ENCODE peak calls at places on chromosomes 4 and X, in five cellular contexts. One of them, this sample, is unnamed.

GRCh38 chr4:40672528-40673522 is 43.2 kb upstream of the RBM47 start:
- DNase-seq in GM06990: peak
- DNase-seq in tibial artery: peak
- DNase-seq in right atrium auricular region: no peak
- DNase-seq in PC-3: peak
- DNase-seq in this sample: no peak

GRCh38 chrX:77658886-77659285 is 127.1 kb downstream of the ATRX start:
- DNase-seq in GM06990: no peak
- DNase-seq in PC-3: no peak
- DNase-seq in tibial artery: no peak
- DNase-seq in right atrium auricular region: no peak
- DNase-seq in this sample: no peak

GRCh38 chrX:152306331-152306730 is 144.8 kb downstream of the GABRA3 start:
- DNase-seq in GM06990: no peak
- DNase-seq in PC-3: no peak
- DNase-seq in tibial artery: no peak
- DNase-seq in right atrium auricular region: no peak
- DNase-seq in this sample: no peak

GRCh38 chr4:25862411-25863346 is at the start of gene SEL1L3:
- DNase-seq in tibial artery: no peak
- DNase-seq in GM06990: peak
- DNase-seq in PC-3: peak
- DNase-seq in right atrium auricular region: no peak
- DNase-seq in this sample: no peak

GRCh38 chr4:159292137-159292896 is 189.4 kb downstream of the RAPGEF2 start:
- DNase-seq in GM06990: no peak
- DNase-seq in PC-3: peak
- DNase-seq in right atrium auricular region: no peak
- DNase-seq in tibial artery: no peak
- DNase-seq in this sample: no peak

GRCh38 chr4:8540991-8541390 is 39.2 kb upstream of the GPR78 start:
- DNase-seq in GM06990: no peak
- DNase-seq in right atrium auricular region: no peak
- DNase-seq in tibial artery: peak
- DNase-seq in PC-3: no peak
- DNase-seq in this sample: peak

GRCh38 chr4:150682126-150682525 is 100.2 kb downstream of the MAB21L2 start:
- DNase-seq in PC-3: no peak
- DNase-seq in GM06990: no peak
- DNase-seq in right atrium auricular region: no peak
- DNase-seq in tibial artery: no peak
- DNase-seq in this sample: no peak

GRCh38 chrX:105483011-105483410 is 262.5 kb upstream of the TEX13A start:
- DNase-seq in right atrium auricular region: no peak
- DNase-seq in tibial artery: no peak
- DNase-seq in PC-3: peak
- DNase-seq in GM06990: no peak
- DNase-seq in this sample: no peak

GRCh38 chr4:25402521-25402920 is 25.5 kb downstream of the ANAPC4 start:
- DNase-seq in GM06990: no peak
- DNase-seq in PC-3: no peak
- DNase-seq in tibial artery: no peak
- DNase-seq in right atrium auricular region: no peak
- DNase-seq in this sample: no peak

GRCh38 chr4:89434364-89434988 is 126.9 kb upstream of the GPRIN3 start:
- DNase-seq in tibial artery: no peak
- DNase-seq in PC-3: peak
- DNase-seq in GM06990: no peak
- DNase-seq in right atrium auricular region: no peak
- DNase-seq in this sample: no peak

GRCh38 chr4:187632260-187633010 is 363.1 kb upstream of the ZFP42 start:
- DNase-seq in PC-3: no peak
- DNase-seq in GM06990: no peak
- DNase-seq in tibial artery: no peak
- DNase-seq in right atrium auricular region: no peak
- DNase-seq in this sample: no peak

GRCh38 chr4:48832571-48832970 is 1.7 kb downstream of the OCIAD1 start:
- DNase-seq in PC-3: no peak
- DNase-seq in tibial artery: no peak
- DNase-seq in GM06990: no peak
- DNase-seq in right atrium auricular region: no peak
- DNase-seq in this sample: no peak
- H3K4me3 ChIP-seq in PC-3: peak
- H3K4me3 ChIP-seq in tibial artery: no peak
- H3K4me3 ChIP-seq in GM06990: peak
- H3K4me3 ChIP-seq in right atrium auricular region: no peak
- H3K4me3 ChIP-seq in this sample: no peak

GRCh38 chrX:9785252-9785943 is 831 bp upstream of the SHROOM2 start:
- DNase-seq in GM06990: no peak
- DNase-seq in right atrium auricular region: no peak
- DNase-seq in PC-3: peak
- DNase-seq in tibial artery: no peak
- DNase-seq in this sample: no peak
- H3K4me3 ChIP-seq in GM06990: no peak
- H3K4me3 ChIP-seq in right atrium auricular region: peak
- H3K4me3 ChIP-seq in PC-3: peak
- H3K4me3 ChIP-seq in tibial artery: peak
- H3K4me3 ChIP-seq in this sample: peak

DNA sequence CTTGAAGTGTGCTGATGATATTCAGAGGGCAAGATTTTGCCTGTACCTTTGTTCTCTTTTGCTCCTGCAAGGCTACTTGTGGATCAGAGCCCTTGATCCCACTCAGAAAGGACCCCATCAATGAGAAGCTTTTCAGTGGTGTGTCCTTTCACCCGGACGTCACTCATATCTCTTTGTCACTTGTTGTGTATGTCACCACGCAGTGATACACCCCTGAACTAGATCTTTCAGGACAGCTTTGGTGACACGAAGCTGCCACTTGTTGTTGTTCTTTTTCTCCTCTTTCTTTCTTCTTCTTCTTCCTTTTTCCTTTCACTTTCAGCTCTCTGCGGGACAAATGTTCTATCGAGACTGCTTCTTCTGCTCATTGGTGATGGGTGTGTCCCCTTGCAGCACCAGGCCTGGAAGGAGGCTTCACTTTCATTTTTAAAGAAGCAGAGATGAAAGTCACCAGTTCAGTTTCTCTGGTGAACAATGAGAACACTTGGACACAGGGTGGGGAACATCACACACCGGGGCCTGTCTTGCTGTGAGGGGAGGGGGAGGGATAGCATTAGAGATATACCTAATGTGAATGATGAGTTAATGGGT is 83.6 kb downstream of the NBDY start:
- DNase-seq in right atrium auricular region: no peak
- DNase-seq in GM06990: no peak
- DNase-seq in tibial artery: no peak
- DNase-seq in PC-3: no peak
- DNase-seq in this sample: no peak
- H3K4me3 ChIP-seq in right atrium auricular region: no peak
- H3K4me3 ChIP-seq in GM06990: peak
- H3K4me3 ChIP-seq in tibial artery: no peak
- H3K4me3 ChIP-seq in PC-3: no peak
- H3K4me3 ChIP-seq in this sample: no peak

DNA sequence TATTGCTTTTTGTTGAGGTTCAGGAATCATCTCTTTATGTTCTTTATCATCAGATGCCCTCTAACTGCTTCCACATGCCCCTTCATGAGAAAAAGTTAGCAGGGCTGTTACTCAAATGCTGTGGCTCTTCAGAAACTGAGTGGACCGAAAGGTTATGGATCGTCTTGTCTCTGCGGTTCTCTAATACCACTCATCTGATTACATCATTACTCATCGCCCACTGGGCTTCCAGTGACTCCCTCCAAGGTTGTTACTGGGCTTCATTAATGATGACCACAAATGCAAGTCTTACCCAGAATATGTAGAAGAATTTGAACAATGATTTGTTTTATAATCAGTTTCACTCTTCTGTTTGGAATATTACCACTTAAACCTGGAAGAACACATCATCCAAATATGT is 67.7 kb downstream of the RWDD4 start:
- DNase-seq in right atrium auricular region: no peak
- DNase-seq in GM06990: no peak
- DNase-seq in tibial artery: no peak
- DNase-seq in PC-3: peak
- DNase-seq in this sample: no peak
- H3K4me3 ChIP-seq in right atrium auricular region: no peak
- H3K4me3 ChIP-seq in GM06990: no peak
- H3K4me3 ChIP-seq in tibial artery: no peak
- H3K4me3 ChIP-seq in PC-3: no peak
- H3K4me3 ChIP-seq in this sample: no peak

DNA sequence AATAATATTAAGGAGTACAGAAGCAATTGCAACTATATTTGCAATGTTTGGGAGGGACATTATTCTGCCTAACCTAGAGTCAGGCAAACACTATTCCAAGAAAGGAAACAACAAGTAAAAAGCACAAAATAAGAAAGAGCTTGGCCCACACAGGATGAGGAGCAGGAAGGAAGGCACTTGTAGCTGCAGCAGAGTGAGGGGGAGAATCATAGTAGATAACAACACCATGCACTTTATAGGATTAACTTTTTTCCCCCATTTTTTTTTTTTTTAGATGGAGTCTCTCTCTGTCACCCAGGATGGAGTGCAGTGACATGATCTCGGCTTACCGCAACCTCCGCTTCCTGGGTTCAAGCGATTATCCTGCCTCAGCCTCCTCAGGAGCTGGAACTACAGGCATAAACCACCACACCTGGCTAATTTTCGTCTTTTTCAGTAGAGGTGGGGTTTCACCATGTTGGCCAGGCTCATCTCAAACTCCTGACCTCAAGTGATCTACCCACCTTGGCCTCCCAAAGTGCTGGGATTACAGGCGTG is 10.3 kb upstream of the JCHAIN start:
- DNase-seq in tibial artery: no peak
- DNase-seq in PC-3: no peak
- DNase-seq in GM06990: no peak
- DNase-seq in right atrium auricular region: no peak
- DNase-seq in this sample: no peak
- H3K4me3 ChIP-seq in tibial artery: no peak
- H3K4me3 ChIP-seq in PC-3: no peak
- H3K4me3 ChIP-seq in GM06990: no peak
- H3K4me3 ChIP-seq in right atrium auricular region: no peak
- H3K4me3 ChIP-seq in this sample: no peak

GRCh38 chr4:52657317-52657629 is 1.8 kb downstream of the USP46 start:
- DNase-seq in right atrium auricular region: no peak
- DNase-seq in PC-3: no peak
- DNase-seq in GM06990: no peak
- DNase-seq in tibial artery: no peak
- DNase-seq in this sample: no peak
- H3K4me3 ChIP-seq in right atrium auricular region: no peak
- H3K4me3 ChIP-seq in PC-3: no peak
- H3K4me3 ChIP-seq in GM06990: no peak
- H3K4me3 ChIP-seq in tibial artery: no peak
- H3K4me3 ChIP-seq in this sample: no peak

DNA sequence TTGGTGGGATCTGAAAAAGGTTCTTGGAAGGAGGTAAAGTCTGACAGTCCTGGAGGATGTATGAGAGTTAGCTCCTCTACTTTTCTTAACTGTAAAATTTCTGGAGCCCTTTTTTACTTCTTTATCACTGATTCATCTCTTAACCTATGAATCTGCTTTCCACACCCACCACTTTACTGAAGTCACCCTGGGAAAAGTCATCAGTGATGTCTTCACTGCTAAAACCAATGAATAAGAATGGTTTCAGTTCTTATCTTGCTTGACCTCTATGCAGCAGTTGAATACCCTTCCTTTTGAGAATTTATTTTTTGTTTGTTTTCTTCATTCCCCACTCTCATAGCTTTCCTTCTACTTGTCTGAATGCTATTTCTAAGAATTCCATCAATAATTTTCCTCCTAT is 80.0 kb downstream of the AREG start:
- DNase-seq in right atrium auricular region: no peak
- DNase-seq in tibial artery: no peak
- DNase-seq in PC-3: no peak
- DNase-seq in GM06990: no peak
- DNase-seq in this sample: no peak
- H3K4me3 ChIP-seq in right atrium auricular region: no peak
- H3K4me3 ChIP-seq in tibial artery: no peak
- H3K4me3 ChIP-seq in PC-3: no peak
- H3K4me3 ChIP-seq in GM06990: no peak
- H3K4me3 ChIP-seq in this sample: no peak

GRCh38 chr4:173699841-173700475 is 169.9 kb upstream of the HAND2 start:
- DNase-seq in tibial artery: no peak
- DNase-seq in right atrium auricular region: no peak
- DNase-seq in PC-3: no peak
- DNase-seq in GM06990: no peak
- DNase-seq in this sample: no peak
- H3K4me3 ChIP-seq in tibial artery: no peak
- H3K4me3 ChIP-seq in right atrium auricular region: no peak
- H3K4me3 ChIP-seq in PC-3: no peak
- H3K4me3 ChIP-seq in GM06990: no peak
- H3K4me3 ChIP-seq in this sample: no peak

This sample was measured in sigmoid colon.